ENCODE peak calls at places on chromosomes 2 and 18, in six cellular contexts. W, U, J, Q, L and H are unnamed samples.

GRCh38 chr18:35998967-35999366 is 26.5 kb downstream of the RMP24 start:
- DNase-seq in W (no peak), U (no peak), J (no peak), Q (no peak), L (no peak), H (no peak)

GRCh38 chr2:18896106-18896505 is 306.7 kb upstream of the NT5C1B start:
- DNase-seq in W (no peak), U (no peak), J (no peak), Q (no peak), L (no peak), H (no peak)

GRCh38 chr2:237705225-237705524 is 77.8 kb downstream of the LRRFIP1 start:
- DNase-seq in W (no peak), U (no peak), J (no peak), Q (no peak), L (no peak), H (no peak)

GRCh38 chr2:9739508-9739907 is 103.8 kb upstream of the TAF1B start:
- DNase-seq in W (peak; percentile 62), U (no peak), J (peak; percentile 64), Q (no peak), L (peak; percentile 42), H (no peak)

GRCh38 chr18:56267334-56267733 is 371.1 kb downstream of the TXNL1 start:
- DNase-seq in W (no peak), U (no peak), J (no peak), Q (no peak), L (no peak), H (no peak)

GRCh38 chr2:33522571-33522970 is 46.1 kb downstream of the RASGRP3 start:
- DNase-seq in W (no peak), U (no peak), J (no peak), Q (no peak), L (no peak), H (no peak)

GRCh38 chr2:96324716-96325037 is 440 bp upstream of the ITPRIPL1 start:
- DNase-seq in W (peak; percentile 41), U (no peak), J (no peak), Q (no peak), L (no peak), H (no peak)

GRCh38 chr2:37843554-37843953 is 81.5 kb upstream of the RMDN2 start:
- DNase-seq in W (no peak), U (no peak), J (no peak), Q (no peak), L (no peak), H (no peak)

GRCh38 chr2:99860720-99861375 is 281.5 kb downstream of the AFF3 start:
- DNase-seq in W (no peak), U (no peak), J (no peak), Q (no peak), L (no peak), H (no peak)

GRCh38 chr2:112811841-112812306 is 24.7 kb downstream of the IL1B start:
- DNase-seq in W (no peak), U (no peak), J (no peak), Q (no peak), L (no peak), H (no peak)

GRCh38 chr2:39623916-39624315 is 41.8 kb upstream of the TMEM178A start:
- DNase-seq in W (no peak), U (peak; percentile 76), J (no peak), Q (no peak), L (no peak), H (no peak)

GRCh38 chr2:27860111-27860510 is 30.1 kb downstream of the RBKS start:
- DNase-seq in W (no peak), U (no peak), J (no peak), Q (no peak), L (no peak), H (no peak)

GRCh38 chr2:20061476-20061875 is 10.0 kb upstream of the LAPTM4A start:
- DNase-seq in W (no peak), U (no peak), J (no peak), Q (no peak), L (no peak), H (no peak)